ENCODE peak calls at places on chromosomes 11 and 22, in seven cellular contexts. One of them, this sample, is unnamed. For H3K27me3, the result is how much of the 10 kb centered on the place peaks cover.

GRCh38 chr11:105130189-105130813 is 9.3 kb downstream of the CARD18 start:
- DNase-seq in endothelial cell of umbilical vein: no peak
- DNase-seq in testis: no peak
- DNase-seq in IMR-90: no peak
- DNase-seq in lung: no peak
- DNase-seq in H1: no peak
- DNase-seq in heart left ventricle: no peak
- DNase-seq in this sample: no peak

GRCh38 chr22:28034760-28035401 is 115.8 kb upstream of the PITPNB start:
- DNase-seq in testis: peak
- DNase-seq in lung: peak
- DNase-seq in IMR-90: peak
- DNase-seq in endothelial cell of umbilical vein: peak
- DNase-seq in H1: no peak
- DNase-seq in heart left ventricle: peak
- DNase-seq in this sample: no peak

GRCh38 chr11:71927813-71928738 is at the start of gene XNDC1N:
- DNase-seq in H1: no peak
- DNase-seq in lung: peak
- DNase-seq in testis: peak
- DNase-seq in IMR-90: peak
- DNase-seq in heart left ventricle: peak
- DNase-seq in endothelial cell of umbilical vein: peak
- DNase-seq in this sample: peak

GRCh38 chr11:104490182-104490581 is 326.2 kb upstream of the PDGFD start:
- DNase-seq in testis: no peak
- DNase-seq in endothelial cell of umbilical vein: no peak
- DNase-seq in IMR-90: no peak
- DNase-seq in heart left ventricle: no peak
- DNase-seq in lung: no peak
- DNase-seq in H1: no peak
- DNase-seq in this sample: no peak

GRCh38 chr11:122229078-122229477 is 113.1 kb upstream of the BLID start:
- DNase-seq in H1: no peak
- DNase-seq in heart left ventricle: no peak
- DNase-seq in endothelial cell of umbilical vein: no peak
- DNase-seq in IMR-90: peak
- DNase-seq in lung: no peak
- DNase-seq in testis: no peak
- DNase-seq in this sample: no peak

GRCh38 chr22:26642465-26643367 is 14.7 kb upstream of the MIAT start:
- DNase-seq in heart left ventricle: peak
- DNase-seq in IMR-90: no peak
- DNase-seq in H1: no peak
- DNase-seq in testis: no peak
- DNase-seq in endothelial cell of umbilical vein: no peak
- DNase-seq in lung: no peak
- DNase-seq in this sample: no peak

GRCh38 chr22:40482886-40483285 is 112.5 kb downstream of the SGSM3 start:
- DNase-seq in IMR-90: no peak
- DNase-seq in lung: no peak
- DNase-seq in heart left ventricle: no peak
- DNase-seq in testis: no peak
- DNase-seq in H1: no peak
- DNase-seq in endothelial cell of umbilical vein: no peak
- DNase-seq in this sample: no peak

GRCh38 chr11:34827239-34827638 is 88.9 kb downstream of the APIP start:
- DNase-seq in H1: no peak
- DNase-seq in testis: no peak
- DNase-seq in IMR-90: no peak
- DNase-seq in heart left ventricle: no peak
- DNase-seq in lung: no peak
- DNase-seq in endothelial cell of umbilical vein: no peak
- DNase-seq in this sample: no peak

GRCh38 chr11:86671386-86672006 is 920 bp downstream of the ME3 start:
- DNase-seq in endothelial cell of umbilical vein: peak
- DNase-seq in testis: peak
- DNase-seq in IMR-90: no peak
- DNase-seq in lung: peak
- DNase-seq in H1: no peak
- DNase-seq in heart left ventricle: peak
- DNase-seq in this sample: no peak

GRCh38 chr11:112248216-112248615 is 12.4 kb downstream of the PLET1 start:
- DNase-seq in lung: no peak
- DNase-seq in IMR-90: peak
- DNase-seq in heart left ventricle: no peak
- DNase-seq in endothelial cell of umbilical vein: no peak
- DNase-seq in testis: no peak
- DNase-seq in H1: no peak
- DNase-seq in this sample: no peak

GRCh38 chr11:126138636-126139540 is 72.6 kb downstream of the RPUSD4 start:
- DNase-seq in H1: no peak
- DNase-seq in IMR-90: no peak
- DNase-seq in testis: peak
- DNase-seq in endothelial cell of umbilical vein: no peak
- DNase-seq in lung: no peak
- DNase-seq in heart left ventricle: no peak
- DNase-seq in this sample: no peak

GRCh38 chr11:99814021-99814420 is 793.3 kb downstream of the CNTN5 start:
- DNase-seq in endothelial cell of umbilical vein: no peak
- DNase-seq in IMR-90: no peak
- DNase-seq in lung: no peak
- DNase-seq in heart left ventricle: no peak
- DNase-seq in testis: no peak
- DNase-seq in H1: no peak
- DNase-seq in this sample: no peak

GRCh38 chr11:118956094-118956846 is at the start of gene UPK2:
- DNase-seq in H1: peak
- DNase-seq in testis: peak
- DNase-seq in IMR-90: peak
- DNase-seq in endothelial cell of umbilical vein: peak
- DNase-seq in lung: peak
- DNase-seq in heart left ventricle: peak
- DNase-seq in this sample: peak

GRCh38 chr11:58957922-58958321 is 18.6 kb downstream of the GLYATL1 start:
- DNase-seq in heart left ventricle: no peak
- DNase-seq in endothelial cell of umbilical vein: no peak
- DNase-seq in testis: no peak
- DNase-seq in H1: no peak
- DNase-seq in IMR-90: no peak
- DNase-seq in lung: no peak
- DNase-seq in this sample: no peak

GRCh38 chr11:58958500-58958899 is 19.2 kb downstream of the GLYATL1 start:
- DNase-seq in lung: no peak
- DNase-seq in testis: peak
- DNase-seq in heart left ventricle: peak
- DNase-seq in H1: peak
- DNase-seq in endothelial cell of umbilical vein: peak
- DNase-seq in IMR-90: no peak
- DNase-seq in this sample: no peak

GRCh38 chr11:58968251-58968711 is 29.0 kb downstream of the GLYATL1 start:
- DNase-seq in H1: no peak
- DNase-seq in IMR-90: no peak
- DNase-seq in lung: no peak
- DNase-seq in testis: peak
- DNase-seq in endothelial cell of umbilical vein: no peak
- DNase-seq in heart left ventricle: no peak
- DNase-seq in this sample: no peak

GRCh38 chr11:58965246-58965985 is 26.1 kb downstream of the GLYATL1 start:
- DNase-seq in IMR-90: peak
- DNase-seq in lung: no peak
- DNase-seq in heart left ventricle: no peak
- DNase-seq in testis: no peak
- DNase-seq in endothelial cell of umbilical vein: no peak
- DNase-seq in H1: no peak
- DNase-seq in this sample: no peak

DNA sequence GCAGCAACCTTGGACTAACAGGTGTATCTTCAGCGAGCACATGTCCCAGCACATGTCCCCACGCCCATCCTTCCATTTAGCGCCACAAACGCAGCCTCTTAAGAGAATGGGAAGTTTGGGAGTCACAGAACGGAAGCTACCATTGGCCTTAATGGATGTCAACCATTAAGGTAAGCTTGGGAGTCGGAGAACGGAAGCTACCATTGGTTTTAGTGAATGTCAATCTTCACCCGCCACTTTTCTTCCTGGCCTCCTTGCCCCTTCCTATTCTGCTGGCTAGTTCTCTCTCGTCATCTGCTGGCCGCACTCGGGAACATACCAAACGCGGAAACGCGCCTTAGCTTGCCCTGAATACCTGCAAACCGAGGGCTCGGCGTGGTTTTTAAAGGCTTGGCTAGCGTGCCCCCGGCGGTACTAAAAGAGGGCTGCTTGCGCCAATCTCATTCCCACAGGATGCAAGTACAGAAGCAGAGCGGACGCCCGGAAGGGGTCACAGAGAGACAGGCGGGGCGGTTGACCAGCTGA is 24.3 kb downstream of the GLYATL1 start:
- DNase-seq in endothelial cell of umbilical vein: no peak
- DNase-seq in heart left ventricle: no peak
- DNase-seq in IMR-90: peak
- DNase-seq in H1: peak
- DNase-seq in lung: no peak
- DNase-seq in testis: peak
- DNase-seq in this sample: no peak
- TF ChIP-seq CTCF in endothelial cell of umbilical vein: no peak
- TF ChIP-seq CTCF in heart left ventricle: no peak
- TF ChIP-seq CTCF in IMR-90: peak
- TF ChIP-seq CTCF in H1: peak
- TF ChIP-seq CTCF in lung: no peak
- TF ChIP-seq CTCF in testis: no peak
- TF ChIP-seq CTCF in this sample: no peak

GRCh38 chr11:124807201-124807600 is 7.0 kb upstream of the MSANTD2 start:
- DNase-seq in testis: no peak
- DNase-seq in lung: no peak
- DNase-seq in IMR-90: no peak
- DNase-seq in H1: no peak
- DNase-seq in heart left ventricle: no peak
- DNase-seq in endothelial cell of umbilical vein: no peak
- DNase-seq in this sample: no peak

GRCh38 chr11:124801636-124802312 is 1.6 kb upstream of the MSANTD2 start:
- DNase-seq in lung: no peak
- DNase-seq in endothelial cell of umbilical vein: no peak
- DNase-seq in testis: no peak
- DNase-seq in heart left ventricle: no peak
- DNase-seq in IMR-90: peak
- DNase-seq in H1: no peak
- DNase-seq in this sample: no peak

GRCh38 chr11:124801014-124801413 is 808 bp upstream of the MSANTD2 start:
- DNase-seq in H1: no peak
- DNase-seq in endothelial cell of umbilical vein: peak
- DNase-seq in lung: no peak
- DNase-seq in testis: no peak
- DNase-seq in IMR-90: peak
- DNase-seq in heart left ventricle: no peak
- DNase-seq in this sample: no peak

GRCh38 chr11:124807660-124808270 is 7.6 kb upstream of the MSANTD2 start:
- DNase-seq in heart left ventricle: no peak
- DNase-seq in IMR-90: no peak
- DNase-seq in H1: no peak
- DNase-seq in testis: no peak
- DNase-seq in endothelial cell of umbilical vein: no peak
- DNase-seq in lung: no peak
- DNase-seq in this sample: no peak

DNA sequence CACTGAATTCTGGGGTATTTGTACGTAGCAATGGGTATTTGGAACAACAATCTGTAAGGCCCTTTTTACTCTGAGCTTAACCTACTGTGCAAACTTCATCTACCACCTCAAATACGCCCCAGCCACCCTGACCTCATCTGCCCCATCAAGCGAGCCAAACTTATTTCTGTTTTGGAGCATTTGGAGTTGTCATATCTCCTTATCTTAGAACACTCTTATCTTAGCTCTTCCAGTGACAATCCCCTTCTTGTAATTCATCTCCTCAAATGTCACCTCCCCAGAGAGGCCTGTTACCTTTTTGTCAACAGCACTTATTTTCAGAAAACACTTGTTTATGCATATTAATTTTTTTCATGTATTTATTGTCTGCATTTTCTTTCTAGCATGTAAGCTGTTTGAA is 4.7 kb upstream of the MSANTD2 start:
- DNase-seq in heart left ventricle: no peak
- DNase-seq in H1: no peak
- DNase-seq in endothelial cell of umbilical vein: no peak
- DNase-seq in lung: no peak
- DNase-seq in testis: no peak
- DNase-seq in IMR-90: no peak
- DNase-seq in this sample: no peak
- H3K27me3 ChIP-seq in heart left ventricle: under half
- H3K27me3 ChIP-seq in H1: under half
- H3K27me3 ChIP-seq in endothelial cell of umbilical vein: under half
- H3K27me3 ChIP-seq in lung: under half
- H3K27me3 ChIP-seq in testis: under half
- H3K27me3 ChIP-seq in IMR-90: under half
- H3K27me3 ChIP-seq in this sample: under half

GRCh38 chr22:43327039-43327438 is 16.1 kb downstream of the SCUBE1 start:
- DNase-seq in testis: no peak
- DNase-seq in endothelial cell of umbilical vein: no peak
- DNase-seq in heart left ventricle: no peak
- DNase-seq in lung: no peak
- DNase-seq in IMR-90: no peak
- DNase-seq in H1: no peak
- DNase-seq in this sample: no peak
- H3K27ac ChIP-seq in testis: no peak
- H3K27ac ChIP-seq in endothelial cell of umbilical vein: no peak
- H3K27ac ChIP-seq in heart left ventricle: no peak
- H3K27ac ChIP-seq in lung: no peak
- H3K27ac ChIP-seq in IMR-90: no peak
- H3K27ac ChIP-seq in H1: no peak
- H3K27ac ChIP-seq in this sample: no peak

GRCh38 chr11:45852712-45853101 is 5.4 kb downstream of the CRY2 start:
- DNase-seq in testis: no peak
- DNase-seq in heart left ventricle: peak
- DNase-seq in lung: no peak
- DNase-seq in H1: no peak
- DNase-seq in endothelial cell of umbilical vein: no peak
- DNase-seq in IMR-90: no peak
- DNase-seq in this sample: no peak
- TF ChIP-seq CTCF in testis: no peak
- TF ChIP-seq CTCF in heart left ventricle: peak
- TF ChIP-seq CTCF in lung: no peak
- TF ChIP-seq CTCF in H1: peak
- TF ChIP-seq CTCF in endothelial cell of umbilical vein: no peak
- TF ChIP-seq CTCF in IMR-90: no peak
- TF ChIP-seq CTCF in this sample: no peak

This sample was measured in RWPE2.